ENCODE peak calls at places on chromosomes 11 and 22, in five cellular contexts. R, F, H, O and L are unnamed samples.

GRCh38 chr11:59358020-59358419 is 675 bp upstream of the OR5AN1 start:
- DNase-seq in O (no peak), R (no peak), F (no peak), H (no peak), L (no peak)

GRCh38 chr22:26551568-26551967 is 38.4 kb downstream of the TPST2 start:
- DNase-seq in O (no peak), R (no peak), H (no peak), F (no peak), L (no peak)

GRCh38 chr22:46162771-46163170 is 12.4 kb downstream of the PPARA start:
- DNase-seq in O (no peak), R (no peak), H (no peak), F (no peak), L (no peak)

GRCh38 chr11:116193321-116194114 is 579.3 kb downstream of the BUD13 start:
- DNase-seq in F (no peak), O (peak; percentile 18), R (peak; percentile 51), H (no peak), L (no peak)

GRCh38 chr11:18144243-18144642 is 11.9 kb downstream of the MRGPRX3 start:
- DNase-seq in O (no peak), H (no peak), F (no peak), R (no peak), L (no peak)

GRCh38 chr11:91164452-91164822 is 941.6 kb upstream of the CHORDC1 start:
- DNase-seq in H (no peak), R (no peak), O (no peak), F (no peak), L (no peak)

GRCh38 chr11:17413414-17414316 is 25.2 kb upstream of the KCNJ11 start:
- DNase-seq in R (no peak), H (no peak), O (no peak), F (no peak), L (no peak)

GRCh38 chr11:33703234-33703633 is 2.6 kb upstream of the C11orf91 start:
- DNase-seq in R (no peak), H (no peak), F (no peak), O (peak; percentile 50), L (no peak)

GRCh38 chr11:65355776-65356393 is 1.3 kb downstream of the TIGD3 start:
- DNase-seq in R (no peak), F (no peak), O (no peak), H (peak; percentile 43), L (no peak)

GRCh38 chr22:17606472-17606871 is 22.1 kb downstream of the ATP6V1E1 start:
- DNase-seq in F (no peak), O (no peak), H (no peak), R (no peak), L (peak; percentile 0)

GRCh38 chr11:117972044-117972443 is 14.2 kb upstream of the IL10RA start:
- DNase-seq in O (no peak), H (no peak), R (no peak), F (no peak), L (no peak)

GRCh38 chr11:20022363-20023081 is 137.8 kb downstream of the DBX1 start:
- DNase-seq in R (peak; percentile 81), F (no peak), O (no peak), H (no peak), L (no peak)

GRCh38 chr11:76443254-76443935 is 1.4 kb upstream of the EMSY start:
- DNase-seq in F (no peak), O (no peak), H (no peak), R (no peak), L (no peak)